ENCODE peak calls at places on chromosomes 16 and 17, in six cellular contexts. O is amniotic epithelial cell; A is amniotic stem cell; S is T-helper 1 cell; L is A549; P is natural killer cell treated with Interleukin-12 subunit alpha and Interleukin-12 subunit beta and Interleukin-15 and Interleukin-18, amount 100 ng/mL, for 72 hours. U is an unnamed sample.
A peak's percentile ranks its signal among the peaks of the same experiment; 100 is the strongest.

GRCh38 chr17:53168413-53168812 is 654.3 kb upstream of the KIF2B start:
- DNase-seq in O (no peak), A (no peak), S (no peak), L (no peak), P (no peak), U (no peak)

GRCh38 chr17:72795941-72796340 is 296.5 kb downstream of the SLC39A11 start:
- DNase-seq in O (no peak), A (no peak), S (no peak), L (no peak), P (no peak), U (no peak)

GRCh38 chr16:52227851-52228250 is 319.1 kb downstream of the TOX3 start:
- DNase-seq in O (no peak), A (no peak), S (no peak), L (no peak), P (no peak), U (no peak)

GRCh38 chr16:58022601-58023371 is 2.8 kb upstream of the MMP15 start:
- DNase-seq in O (peak; percentile 73), A (no peak), S (no peak), L (no peak), P (no peak), U (peak; percentile 48)

GRCh38 chr16:89575247-89576172 is at the start of gene CPNE7:
- DNase-seq in O (no peak), A (no peak), S (no peak), L (peak; percentile 60), P (no peak), U (no peak)

GRCh38 chr17:16512011-16512410 is 20.0 kb upstream of the LRRC75A start:
- DNase-seq in O (no peak), A (no peak), S (no peak), L (no peak), P (no peak), U (no peak)

GRCh38 chr17:28372203-28372944 is 880 bp downstream of the SARM1 start:
- DNase-seq in O (peak; percentile 29), A (no peak), S (no peak), L (no peak), P (no peak), U (no peak)

GRCh38 chr16:31107465-31107867 is 720 bp upstream of the BCKDK start:
- DNase-seq in O (no peak), A (no peak), S (no peak), L (no peak), P (no peak), U (no peak)

U was measured in AG09309.